ENCODE peak calls at places on chromosomes 11 and 22, in ten cellular contexts. P, Y, W, Q, T, X, U, J, V and G are unnamed samples.

GRCh38 chr11:66081505-66081904 is 11.4 kb downstream of the PACS1 start:
- DNase-seq in P (no peak), V (no peak), Y (no peak), Q (no peak), X (no peak), J (peak), T (peak), U (peak), W (peak), G (no peak)

GRCh38 chr22:23176645-23177027 is 3.7 kb upstream of the BCR start:
- DNase-seq in Y (no peak), V (no peak), W (no peak), Q (no peak), X (no peak), U (no peak), T (no peak), J (no peak), P (no peak), G (no peak)

GRCh38 chr22:18033204-18033998 is 9.0 kb upstream of the MICAL3 start:
- DNase-seq in P (peak), T (no peak), J (no peak), X (no peak), Q (no peak), U (no peak), Y (no peak), V (peak), W (peak), G (no peak)

GRCh38 chr22:50316114-50317065 is 8.9 kb upstream of the PLXNB2 start:
- DNase-seq in V (no peak), T (no peak), Q (no peak), P (no peak), J (no peak), U (no peak), Y (no peak), X (no peak), W (no peak), G (no peak)

GRCh38 chr11:21988477-21988876 is 204.4 kb upstream of the ANO5 start:
- DNase-seq in P (no peak), Q (peak), X (no peak), U (no peak), W (no peak), Y (no peak), V (no peak), J (peak), T (no peak), G (no peak)

GRCh38 chr11:76318744-76319384 is 62.1 kb downstream of the THAP12 start:
- DNase-seq in P (peak), X (peak), V (peak), U (peak), Q (peak), J (peak), W (peak), Y (peak), T (peak), G (peak)

GRCh38 chr11:112113539-112114457 is 27.1 kb downstream of the SDHD start:
- DNase-seq in Q (peak), P (peak), V (peak), Y (no peak), W (peak), U (peak), T (no peak), J (peak), X (no peak), G (peak)

GRCh38 chr11:70474710-70475109 is 76.4 kb downstream of the CTTN start:
- DNase-seq in U (no peak), Q (no peak), V (no peak), J (no peak), X (no peak), P (no peak), Y (no peak), T (no peak), W (no peak), G (no peak)

GRCh38 chr11:47378011-47378835 is at the start of gene SPI1:
- DNase-seq in W (no peak), Q (no peak), X (no peak), Y (no peak), T (no peak), P (no peak), J (no peak), V (no peak), U (peak), G (no peak)

GRCh38 chr22:20463324-20464095 is 25.9 kb upstream of the SCARF2 start:
- DNase-seq in V (no peak), Y (no peak), W (no peak), J (no peak), Q (no peak), U (peak), P (no peak), X (no peak), T (peak), G (no peak)

GRCh38 chr22:43533131-43533530 is 121.3 kb downstream of the MPPED1 start:
- DNase-seq in Q (no peak), W (no peak), J (no peak), Y (no peak), U (no peak), V (no peak), T (no peak), X (no peak), P (no peak), G (no peak)

GRCh38 chr22:45612451-45612901 is 59.2 kb upstream of the ATXN10 start:
- DNase-seq in W (peak), Y (peak), P (peak), Q (no peak), V (peak), U (no peak), T (no peak), J (no peak), X (no peak), G (peak)

GRCh38 chr11:129637983-129638776 is 177.5 kb upstream of the TMEM45B start:
- DNase-seq in V (no peak), Q (peak), T (no peak), U (no peak), Y (no peak), W (no peak), P (no peak), X (no peak), J (no peak), G (no peak)

GRCh38 chr22:46377566-46378498 is 42.3 kb downstream of the TRMU start:
- DNase-seq in T (no peak), Y (no peak), P (no peak), X (no peak), V (no peak), J (peak), W (peak), U (no peak), Q (no peak), G (no peak)

GRCh38 chr22:21641417-21641794 is 696 bp upstream of the SDF2L1 start:
- DNase-seq in V (peak), W (peak), Y (no peak), U (no peak), P (no peak), Q (no peak), X (no peak), J (peak), T (no peak), G (no peak)

GRCh38 chr22:24066872-24067271 is 55.8 kb downstream of the CABIN1 start:
- DNase-seq in U (no peak), P (no peak), W (no peak), X (no peak), V (no peak), Y (no peak), T (no peak), Q (no peak), J (no peak), G (no peak)

GRCh38 chr11:125412177-125412496 is 83.9 kb downstream of the FEZ1 start:
- DNase-seq in P (no peak), V (no peak), W (no peak), X (no peak), Y (no peak), J (no peak), T (no peak), Q (no peak), U (no peak), G (no peak)

GRCh38 chr22:29194269-29194668 is 11.4 kb upstream of the EMID1 start:
- DNase-seq in P (no peak), U (no peak), Q (no peak), Y (no peak), T (no peak), J (no peak), V (no peak), X (no peak), W (no peak), G (no peak)

GRCh38 chr11:71474771-71475483 is 21.9 kb downstream of the NADSYN1 start:
- DNase-seq in W (no peak), Q (no peak), J (no peak), T (no peak), Y (no peak), X (no peak), P (no peak), V (no peak), U (no peak), G (no peak)

GRCh38 chr11:133895551-133895950 is 50.2 kb upstream of the SPATA19 start:
- DNase-seq in T (no peak), Y (no peak), P (no peak), X (no peak), J (no peak), U (no peak), Q (no peak), V (no peak), W (no peak), G (no peak)

GRCh38 chr22:23908561-23909205 is 14.5 kb downstream of the MIF start:
- DNase-seq in P (no peak), W (no peak), Y (no peak), X (no peak), T (no peak), Q (no peak), J (no peak), V (no peak), U (no peak), G (no peak)

GRCh38 chr11:117859061-117859460 is 17.4 kb downstream of the FXYD6 start:
- DNase-seq in U (no peak), P (no peak), Y (no peak), X (no peak), W (no peak), V (no peak), Q (no peak), J (no peak), T (no peak), G (no peak)

GRCh38 chr11:117016246-117016645 is 82.0 kb downstream of the SIK3 start:
- DNase-seq in J (no peak), V (no peak), X (no peak), P (no peak), Y (no peak), W (no peak), T (no peak), U (no peak), Q (peak), G (no peak)

GRCh38 chr22:39363751-39364484 is 14.1 kb downstream of the SYNGR1 start:
- DNase-seq in Y (no peak), V (peak), T (no peak), W (peak), U (no peak), Q (no peak), X (no peak), P (no peak), J (no peak), G (no peak)

GRCh38 chr11:131754671-131755070 is 384.3 kb downstream of the NTM start:
- DNase-seq in X (no peak), Q (no peak), U (no peak), P (no peak), T (no peak), Y (no peak), W (peak), V (no peak), J (no peak), G (no peak)

GRCh38 chr11:27777013-27777412 is 76.8 kb upstream of the BDNF start:
- DNase-seq in V (no peak), P (no peak), T (no peak), J (no peak), X (no peak), W (no peak), U (no peak), Y (no peak), Q (no peak), G (no peak)

GRCh38 chr22:20020533-20021195 is at the start of gene TANGO2:
- DNase-seq in X (peak), W (peak), U (peak), Q (peak), V (peak), Y (peak), J (peak), T (peak), P (peak), G (peak)

GRCh38 chr11:129598378-129598777 is 217.3 kb upstream of the TMEM45B start:
- DNase-seq in P (no peak), T (no peak), V (no peak), J (no peak), X (no peak), Q (no peak), U (no peak), W (no peak), Y (no peak), G (no peak)